ENCODE peak calls at places on chromosomes 13 and 19, in five cellular contexts. L is breast epithelium; D is astrocyte; P is GM23248; G is CD8-positive, alpha-beta memory T cell. M is an unnamed sample. For H3K4me1 and H3K9me3, the result is how much of the 10 kb centered on the place peaks cover.

GRCh38 chr13:38868870-38869269 is 121.8 kb downstream of the STOML3 start:
- DNase-seq in L (no peak), D (no peak), P (no peak), G (no peak), M (no peak)

GRCh38 chr13:93805736-93806135 is 579.1 kb downstream of the GPC6 start:
- DNase-seq in L (no peak), G (no peak), P (no peak), D (no peak), M (no peak)

GRCh38 chr19:31092189-31092753 is 257.0 kb downstream of the TSHZ3 start:
- DNase-seq in L (no peak), P (no peak), D (no peak), G (no peak), M (no peak)

GRCh38 chr13:102571075-102571474 is 25.7 kb upstream of the TPP2 start:
- DNase-seq in G (no peak), D (no peak), L (no peak), P (peak), M (no peak)

GRCh38 chr19:55549500-55550320 is 4.4 kb upstream of the SBK3 start:
- DNase-seq in L (no peak), P (peak), D (peak), G (no peak), M (no peak)

GRCh38 chr13:50080158-50080855 is 65.1 kb downstream of the KCNRG start:
- DNase-seq in L (no peak), G (peak), D (peak), P (peak), M (peak)

GRCh38 chr13:95237310-95237870 is 63.9 kb downstream of the ABCC4 start:
- DNase-seq in L (no peak), D (no peak), G (no peak), P (no peak), M (no peak)

GRCh38 chr13:74063533-74064100 is 70.6 kb downstream of the KLF12 start:
- DNase-seq in L (no peak), P (no peak), G (no peak), D (no peak), M (no peak)

GRCh38 chr19:5563941-5564612 is 3.7 kb downstream of the TINCR start:
- DNase-seq in P (peak), D (no peak), G (no peak), L (peak), M (no peak)

GRCh38 chr13:43058318-43058674 is 34.9 kb downstream of the DNAJC15 start:
- DNase-seq in D (peak), P (peak), G (no peak), L (no peak), M (peak)

GRCh38 chr13:94534171-94534570 is 54.7 kb upstream of the DCT start:
- DNase-seq in G (no peak), L (no peak), D (peak), P (peak), M (no peak)

GRCh38 chr19:34269968-34270621 is 15.7 kb downstream of the GARRE1 start:
- DNase-seq in P (peak), D (peak), L (peak), G (peak), M (peak)

GRCh38 chr19:13830761-13831481 is 35.7 kb downstream of the ZSWIM4 start:
- DNase-seq in P (peak), D (no peak), G (no peak), L (no peak), M (no peak)

GRCh38 chr19:58519087-58519354 is 589 bp downstream of the ZBTB45 start:
- DNase-seq in L (peak), D (peak), P (peak), G (peak), M (peak)

GRCh38 chr19:3358919-3359849 is 7.2 kb upstream of the NFIC start:
- DNase-seq in D (no peak), L (no peak), G (peak), P (peak), M (peak)

GRCh38 chr13:112905990-112906641 is 62.9 kb upstream of the MCF2L start:
- DNase-seq in P (no peak), L (peak), G (no peak), D (no peak), M (no peak)

GRCh38 chr13:34430294-34430693 is 511.8 kb upstream of the NBEA start:
- DNase-seq in D (peak), G (no peak), P (peak), L (no peak), M (no peak)

GRCh38 chr19:3440082-3440481 is 40.2 kb downstream of the SMIM24 start:
- DNase-seq in D (no peak), L (no peak), G (peak), P (peak), M (no peak)

GRCh38 chr19:29817316-29817715 is 5.5 kb downstream of the CCNE1 start:
- DNase-seq in L (no peak), D (no peak), P (no peak), G (no peak), M (no peak)

GRCh38 chr13:94309997-94310842 is 169.3 kb downstream of the DCT start:
- DNase-seq in D (peak), G (no peak), L (no peak), P (peak), M (peak)

GRCh38 chr19:7983995-7984837 is 21.2 kb downstream of the ELAVL1 start:
- DNase-seq in L (peak), P (no peak), G (no peak), D (no peak), M (no peak)
- H3K27ac ChIP-seq in L (peak), P (no peak), G (no peak), D (no peak), M (no peak)

GRCh38 chr13:75461314-75461713 is 20.7 kb downstream of the TBC1D4 start:
- DNase-seq in P (no peak), G (no peak), L (no peak), D (no peak), M (no peak)

GRCh38 chr13:75460644-75461043 is 21.3 kb downstream of the TBC1D4 start:
- DNase-seq in P (no peak), L (no peak), D (no peak), G (no peak), M (no peak)

GRCh38 chr13:75454497-75454896 is 27.5 kb downstream of the TBC1D4 start:
- DNase-seq in P (no peak), L (no peak), G (no peak), D (no peak), M (no peak)

GRCh38 chr13:75455962-75456361 is 26.0 kb downstream of the TBC1D4 start:
- DNase-seq in P (no peak), L (no peak), G (no peak), D (no peak), M (no peak)

GRCh38 chr13:75458696-75459422 is 23.1 kb downstream of the TBC1D4 start:
- DNase-seq in D (no peak), L (peak), G (no peak), P (no peak), M (no peak)
- H3K4me1 ChIP-seq in D (under half), L (under half), G (under half), P (under half), M (under half)

GRCh38 chr13:36353001-36353400 is 6.8 kb upstream of the SPART start:
- DNase-seq in D (peak), P (no peak), G (no peak), L (no peak), M (no peak)
- H3K9me3 ChIP-seq in D (under half), P (under half), G (under half), L (under half), M (under half)

DNA sequence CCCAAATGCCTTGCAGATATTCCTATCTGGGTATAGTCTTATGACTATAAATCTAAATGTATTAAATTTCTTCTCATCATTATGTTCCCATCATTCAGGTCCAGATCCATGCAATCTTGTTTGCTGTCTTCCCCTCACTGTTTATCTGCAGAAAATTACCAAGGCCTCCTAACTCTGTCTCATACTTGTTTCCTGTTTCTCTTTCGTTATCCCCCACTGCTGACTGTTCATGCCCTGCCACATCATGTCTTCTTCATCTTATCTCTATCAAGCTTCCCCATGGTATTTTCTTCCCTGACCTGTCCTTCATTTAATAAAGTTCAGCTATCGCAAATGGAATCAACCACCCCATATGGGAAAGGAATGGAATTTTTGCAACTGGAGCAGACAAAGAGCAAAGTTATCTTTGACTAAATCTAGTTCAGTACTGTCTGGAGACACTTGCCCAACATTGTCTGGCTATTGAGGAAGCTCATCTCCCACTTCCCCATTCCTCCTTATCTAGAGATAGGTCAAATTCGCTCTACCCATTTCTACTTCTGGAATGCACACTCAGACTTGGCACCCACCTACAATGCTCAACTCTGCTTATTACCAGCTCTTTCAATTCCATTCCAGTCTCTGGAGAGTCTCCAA is 1358.1 kb downstream of the EFNB2 start:
- DNase-seq in G (no peak), P (no peak), D (no peak), L (no peak), M (no peak)
- H3K27ac ChIP-seq in G (no peak), P (no peak), D (no peak), L (no peak), M (no peak)

GRCh38 chr13:33169273-33169980 is 116.1 kb downstream of the STARD13 start:
- DNase-seq in P (peak), D (peak), G (no peak), L (no peak), M (peak)

GRCh38 chr13:33174980-33175379 is 110.6 kb downstream of the STARD13 start:
- DNase-seq in P (peak), L (no peak), G (no peak), D (peak), M (no peak)

GRCh38 chr13:33174491-33174890 is 111.1 kb downstream of the STARD13 start:
- DNase-seq in L (no peak), G (no peak), D (no peak), P (no peak), M (no peak)

GRCh38 chr13:33172911-33173310 is 112.6 kb downstream of the STARD13 start:
- DNase-seq in L (no peak), P (no peak), D (no peak), G (no peak), M (no peak)

GRCh38 chr13:33172400-33172799 is 113.2 kb downstream of the STARD13 start:
- DNase-seq in D (no peak), L (no peak), P (no peak), G (no peak), M (no peak)
- H3K4me1 ChIP-seq in D (under half), L (under half), P (under half), G (under half), M (under half)

DNA sequence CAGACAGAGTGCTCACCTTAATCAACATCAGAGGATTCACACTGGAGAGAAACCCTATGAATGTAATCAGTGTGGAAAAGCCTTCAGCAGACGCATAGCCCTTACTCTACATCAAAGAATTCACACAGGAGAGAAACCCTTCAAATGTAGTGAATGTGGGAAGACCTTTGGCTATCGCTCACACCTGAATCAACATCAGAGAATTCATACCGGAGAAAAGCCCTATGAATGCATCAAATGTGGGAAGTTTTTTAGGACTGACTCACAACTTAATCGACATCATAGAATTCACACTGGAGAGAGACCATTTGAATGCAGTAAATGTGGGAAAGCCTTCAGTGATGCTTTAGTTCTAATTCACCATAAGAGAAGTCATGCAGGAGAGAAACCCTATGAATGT is 18.3 kb downstream of the ZNF527 start:
- DNase-seq in P (no peak), G (no peak), D (no peak), L (no peak), M (no peak)
- H3K9me3 ChIP-seq in P (under half), G (half or more), D (under half), L (half or more), M (under half)

DNA sequence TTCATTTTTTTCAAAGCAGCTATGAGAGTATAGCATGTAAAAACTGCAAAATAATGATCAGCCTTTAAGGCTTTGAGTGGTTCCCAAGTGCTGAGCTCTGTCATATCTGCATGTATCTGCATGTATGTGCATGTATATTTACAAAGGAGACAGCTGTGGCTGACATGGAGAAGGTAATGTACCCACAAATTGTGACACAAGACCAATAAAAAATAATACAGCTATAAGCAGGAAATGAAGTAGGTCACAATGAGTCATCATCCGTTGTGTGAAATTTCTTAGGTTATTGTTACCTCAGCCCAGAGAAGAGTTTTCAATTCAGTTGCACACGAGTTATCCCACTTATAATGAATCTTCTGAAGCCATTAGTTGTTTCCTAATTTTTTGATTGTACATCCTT is 60.9 kb upstream of the MED4 start:
- DNase-seq in G (peak), P (peak), L (no peak), D (peak), M (no peak)
- H3K27ac ChIP-seq in G (peak), P (peak), L (peak), D (no peak), M (peak)

GRCh38 chr19:51123381-51124186 is 1.1 kb upstream of the SIGLEC9 start:
- DNase-seq in D (no peak), L (no peak), P (no peak), G (peak), M (no peak)

GRCh38 chr19:51124729-51125128 is at the start of gene SIGLEC9:
- DNase-seq in P (no peak), D (no peak), L (no peak), G (no peak), M (no peak)

GRCh38 chr19:51125421-51126075 is 842 bp downstream of the SIGLEC9 start:
- DNase-seq in D (no peak), P (no peak), G (no peak), L (no peak), M (no peak)

GRCh38 chr19:51122112-51122981 is 2.4 kb upstream of the SIGLEC9 start:
- DNase-seq in L (no peak), P (peak), G (no peak), D (no peak), M (no peak)

DNA sequence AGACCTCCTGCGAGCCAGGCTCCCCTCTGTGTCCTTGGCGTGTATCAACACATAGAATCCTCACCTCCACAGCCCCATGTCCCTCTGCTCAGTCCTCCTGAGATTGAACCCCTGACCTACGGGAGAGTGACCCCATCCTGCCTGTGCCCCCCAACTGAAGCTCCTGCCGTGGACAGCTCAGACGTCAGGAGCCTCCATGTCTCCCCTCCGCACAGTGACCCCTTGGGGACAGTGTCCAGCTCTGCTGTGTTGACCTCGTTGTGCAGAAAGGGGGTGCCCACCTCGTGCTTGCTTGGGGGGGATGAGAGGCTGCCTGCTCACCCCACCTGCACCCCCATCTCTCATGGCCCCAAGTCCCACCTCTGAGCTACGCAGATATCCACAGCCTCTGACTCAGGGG is 490 bp upstream of the SIGLEC9 start:
- DNase-seq in G (no peak), P (no peak), L (no peak), D (no peak), M (no peak)
- H3K4me1 ChIP-seq in G (half or more), P (under half), L (under half), D (under half), M (under half)

GRCh38 chr19:36638862-36639510 is 27.7 kb downstream of the ZNF461 start:
- DNase-seq in D (no peak), L (no peak), P (peak), G (no peak), M (no peak)
- H3K9me3 ChIP-seq in D (half or more), L (half or more), P (under half), G (half or more), M (under half)